ENCODE peak calls at places on chromosomes 4 and X, in ten cellular contexts. D is SK-MEL-5; K is COLO829; Z is ELR; I is DMS153; A is T-helper 22 cell; S is dermis microvascular lymphatic vessel endothelial cell; G is stimulated activated CD4-positive, alpha-beta T cell treated with anti-CD3 and anti-CD28 coated beads, Interleukin-2, amount 100 ng/mL, for 48 hours; H is activated CD4-positive, alpha-beta T cell treated with anti-CD3 and anti-CD28 coated beads, Interleukin-2, amount 10 ng/mL, durations not matched to agents 7 days and 5 days; Q is substantia nigra. B is an unnamed sample.

GRCh38 chr4:5824635-5825034 is 68.3 kb downstream of the CRMP1 start:
- DNase-seq in D (peak; percentile 58), K (peak; percentile 28), Z (peak; percentile 62), I (no peak), A (no peak), S (peak; percentile 56), G (no peak), H (no peak), Q (no peak), B (no peak)

GRCh38 chr4:151921811-151922210 is 161.0 kb upstream of the GATB start:
- DNase-seq in D (no peak), K (no peak), Z (peak; percentile 89), I (no peak), A (no peak), S (no peak), G (no peak), H (no peak), Q (no peak), B (no peak)

GRCh38 chr4:172826866-172827265 is 341.7 kb upstream of the GALNT7 start:
- DNase-seq in D (no peak), K (peak; percentile 41), Z (no peak), I (no peak), A (no peak), S (no peak), G (no peak), H (no peak), Q (no peak), B (no peak)

GRCh38 chr4:2789801-2790582 is 2.9 kb upstream of the SH3BP2 start:
- DNase-seq in D (no peak), K (no peak), Z (no peak), I (no peak), A (no peak), S (no peak), G (no peak), H (no peak), Q (no peak), B (no peak)

GRCh38 chrX:153592966-153593688 is 5.8 kb downstream of the CCNQ start:
- DNase-seq in D (no peak), K (no peak), Z (no peak), I (no peak), A (no peak), S (no peak), G (no peak), H (no peak), Q (no peak), B (no peak)

GRCh38 chrX:76279007-76279406 is 106.1 kb downstream of the PBDC1 start:
- DNase-seq in D (peak; percentile 66), K (peak; percentile 26), Z (peak; percentile 34), I (peak; percentile 0), A (peak; percentile 6), S (peak; percentile 42), G (peak; percentile 7), H (peak; percentile 51), Q (no peak), B (peak; percentile 2)

GRCh38 chr4:111937368-111937767 is 207.9 kb upstream of the FAM241A start:
- DNase-seq in D (peak; percentile 87), K (peak; percentile 78), Z (peak; percentile 70), I (peak; percentile 53), A (no peak), S (peak; percentile 12), G (no peak), H (no peak), Q (no peak), B (no peak)

GRCh38 chr4:84503495-84504437 is 4.7 kb upstream of the NKX6-1 start:
- DNase-seq in D (peak; percentile 79), K (peak; percentile 86), Z (peak; percentile 74), I (peak; percentile 35), A (no peak), S (peak; percentile 74), G (no peak), H (peak; percentile 34), Q (no peak), B (no peak)

GRCh38 chr4:93828830-93829530 is 427 bp downstream of the ATOH1 start:
- DNase-seq in D (no peak), K (no peak), Z (no peak), I (no peak), A (no peak), S (peak; percentile 2), G (no peak), H (no peak), Q (no peak), B (no peak)

GRCh38 chr4:119506761-119507160 is 121.8 kb downstream of the PDE5A start:
- DNase-seq in D (no peak), K (no peak), Z (no peak), I (no peak), A (no peak), S (peak; percentile 21), G (no peak), H (no peak), Q (no peak), B (no peak)

GRCh38 chr4:53816561-53816960 is 225.3 kb upstream of the LNX1 start:
- DNase-seq in D (no peak), K (no peak), Z (no peak), I (no peak), A (no peak), S (no peak), G (no peak), H (no peak), Q (no peak), B (no peak)

GRCh38 chr4:110644008-110644407 is 21.1 kb upstream of the PITX2 start:
- DNase-seq in D (no peak), K (no peak), Z (no peak), I (no peak), A (no peak), S (no peak), G (no peak), H (no peak), Q (no peak), B (no peak)

GRCh38 chr4:107215222-107215621 is 179.1 kb upstream of the DKK2 start:
- DNase-seq in D (no peak), K (no peak), Z (no peak), I (no peak), A (no peak), S (no peak), G (no peak), H (no peak), Q (no peak), B (no peak)

GRCh38 chr4:5409980-5410618 is 298.3 kb downstream of the EVC2 start:
- DNase-seq in D (peak; percentile 22), K (peak; percentile 10), Z (peak; percentile 27), I (no peak), A (no peak), S (no peak), G (no peak), H (no peak), Q (no peak), B (no peak)

GRCh38 chrX:46244451-46244850 is 300.8 kb downstream of the ZNF674 start:
- DNase-seq in D (no peak), K (no peak), Z (no peak), I (no peak), A (no peak), S (no peak), G (no peak), H (no peak), Q (no peak), B (no peak)

GRCh38 chr4:126445596-126445995 is 1130.8 kb downstream of the FAT4 start:
- DNase-seq in D (no peak), K (no peak), Z (no peak), I (no peak), A (no peak), S (no peak), G (no peak), H (no peak), Q (no peak), B (no peak)

GRCh38 chr4:25441519-25442117 is 64.6 kb downstream of the ANAPC4 start:
- DNase-seq in D (peak; percentile 83), K (peak; percentile 26), Z (peak; percentile 68), I (peak; percentile 27), A (no peak), S (peak; percentile 79), G (peak; percentile 16), H (peak; percentile 6), Q (no peak), B (no peak)

GRCh38 chr4:144421056-144421455 is 224.9 kb upstream of the HHIP start:
- DNase-seq in D (no peak), K (no peak), Z (no peak), I (no peak), A (no peak), S (no peak), G (no peak), H (no peak), Q (no peak), B (no peak)

GRCh38 chrX:20362268-20363002 is 95.7 kb upstream of the RPS6KA3 start:
- DNase-seq in D (no peak), K (peak; percentile 34), Z (peak; percentile 56), I (peak; percentile 98), A (no peak), S (peak; percentile 72), G (no peak), H (no peak), Q (no peak), B (no peak)

GRCh38 chr4:171846232-171846631 is 33.0 kb downstream of the GALNTL6 start:
- DNase-seq in D (peak; percentile 81), K (peak; percentile 53), Z (peak; percentile 60), I (peak; percentile 49), A (no peak), S (no peak), G (no peak), H (peak; percentile 6), Q (no peak), B (peak; percentile 8)

GRCh38 chr4:168751263-168752225 is 254.7 kb downstream of the PALLD start:
- DNase-seq in D (no peak), K (no peak), Z (peak; percentile 35), I (no peak), A (no peak), S (no peak), G (no peak), H (no peak), Q (no peak), B (no peak)

GRCh38 chr4:110998308-110998707 is 375.4 kb upstream of the PITX2 start:
- DNase-seq in D (no peak), K (no peak), Z (peak; percentile 2), I (no peak), A (no peak), S (no peak), G (no peak), H (no peak), Q (no peak), B (no peak)

GRCh38 chr4:125728568-125728967 is 413.8 kb downstream of the FAT4 start:
- DNase-seq in D (peak; percentile 3), K (no peak), Z (peak; percentile 96), I (no peak), A (no peak), S (peak; percentile 73), G (no peak), H (no peak), Q (no peak), B (no peak)

GRCh38 chrX:108696690-108697089 is 39.7 kb downstream of the IRS4 start:
- DNase-seq in D (no peak), K (peak; percentile 2), Z (peak; percentile 52), I (no peak), A (no peak), S (no peak), G (no peak), H (no peak), Q (no peak), B (no peak)

GRCh38 chr4:54172156-54172555 is 56.9 kb upstream of the PDGFRA start:
- DNase-seq in D (no peak), K (no peak), Z (no peak), I (no peak), A (no peak), S (no peak), G (no peak), H (no peak), Q (no peak), B (no peak)

GRCh38 chrX:22247169-22247568 is 25.5 kb upstream of the CBLL2 start:
- DNase-seq in D (no peak), K (no peak), Z (peak; percentile 44), I (no peak), A (no peak), S (no peak), G (no peak), H (no peak), Q (no peak), B (no peak)

GRCh38 chr4:147768113-147768512 is 36.2 kb downstream of the ARHGAP10 start:
- DNase-seq in D (no peak), K (no peak), Z (peak; percentile 85), I (no peak), A (no peak), S (peak; percentile 89), G (no peak), H (no peak), Q (no peak), B (no peak)

GRCh38 chr4:16626945-16627344 is 271.5 kb downstream of the LDB2 start:
- DNase-seq in D (no peak), K (peak; percentile 6), Z (peak; percentile 94), I (no peak), A (no peak), S (peak; percentile 91), G (no peak), H (no peak), Q (no peak), B (no peak)